ENCODE peak calls at places on chromosomes 4 and X, in nine cellular contexts. S, B, P, Q, D, C, H, I and T are unnamed samples.

GRCh38 chr4:74018771-74019170 is 19.7 kb downstream of the CXCL3 start:
- DNase-seq in B (no peak), H (no peak), S (no peak), C (peak; percentile 68), I (no peak), Q (no peak), P (no peak), D (no peak), T (peak; percentile 16)

GRCh38 chr4:48815483-48815882 is 15.4 kb upstream of the OCIAD1 start:
- DNase-seq in S (no peak), C (no peak), B (no peak), H (no peak), D (no peak), Q (no peak), P (no peak), I (no peak), T (no peak)

GRCh38 chr4:153089781-153090180 is 114.5 kb upstream of the TRIM2 start:
- DNase-seq in Q (no peak), I (no peak), C (no peak), P (no peak), B (no peak), S (no peak), H (no peak), D (no peak), T (no peak)

GRCh38 chrX:107014927-107015326 is 14.9 kb upstream of the MORC4 start:
- DNase-seq in B (no peak), D (no peak), H (no peak), S (no peak), I (no peak), P (no peak), Q (no peak), C (peak; percentile 0), T (no peak)

GRCh38 chr4:1727117-1728031 is 6.1 kb downstream of the TACC3 start:
- DNase-seq in S (peak; percentile 80), I (peak; percentile 63), Q (no peak), C (peak; percentile 93), P (no peak), H (peak; percentile 84), B (peak; percentile 88), D (no peak), T (peak; percentile 82)

GRCh38 chrX:5748751-5749150 is 479.9 kb downstream of the NLGN4X start:
- DNase-seq in D (no peak), I (no peak), P (no peak), C (no peak), H (no peak), S (no peak), Q (no peak), B (no peak), T (no peak)

GRCh38 chrX:9133426-9133825 is 99.5 kb upstream of the FAM9B start:
- DNase-seq in B (peak; percentile 73), S (no peak), D (no peak), I (no peak), P (no peak), C (peak; percentile 2), Q (no peak), H (no peak), T (no peak)

GRCh38 chrX:109856974-109857373 is 123.9 kb upstream of the ACSL4 start:
- DNase-seq in B (peak; percentile 14), Q (no peak), S (peak; percentile 10), D (peak; percentile 15), C (peak; percentile 26), P (peak; percentile 44), I (no peak), H (no peak), T (peak; percentile 49)

GRCh38 chrX:11412715-11413623 is 119.8 kb downstream of the AMELX start:
- DNase-seq in P (no peak), S (no peak), H (no peak), D (no peak), B (peak; percentile 54), Q (no peak), I (no peak), C (no peak), T (no peak)

GRCh38 chr4:176753049-176753448 is 39.7 kb downstream of the VEGFC start:
- DNase-seq in P (no peak), I (no peak), C (peak; percentile 52), H (no peak), Q (no peak), D (no peak), B (peak; percentile 92), S (no peak), T (no peak)

GRCh38 chrX:119757979-119758681 is at the start of gene SOWAHD:
- DNase-seq in I (no peak), B (no peak), S (peak; percentile 24), Q (peak; percentile 29), P (peak; percentile 26), D (peak; percentile 31), C (peak; percentile 24), H (no peak), T (peak; percentile 78)

GRCh38 chrX:119762718-119763117 is 4.3 kb downstream of the SOWAHD start:
- DNase-seq in I (no peak), Q (no peak), C (no peak), S (no peak), B (peak; percentile 50), H (no peak), P (no peak), D (no peak), T (peak; percentile 53)

GRCh38 chrX:119758682-119759332 is 419 bp downstream of the SOWAHD start:
- DNase-seq in P (peak; percentile 27), S (no peak), Q (peak; percentile 25), C (peak; percentile 21), B (no peak), H (peak; percentile 33), D (peak; percentile 38), I (no peak), T (peak; percentile 76)

GRCh38 chrX:119759333-119759766 is 962 bp downstream of the SOWAHD start:
- DNase-seq in B (no peak), H (no peak), S (no peak), I (no peak), Q (no peak), D (no peak), C (no peak), P (no peak), T (no peak)

GRCh38 chrX:119760026-119760902 is 1.9 kb downstream of the SOWAHD start:
- DNase-seq in C (no peak), S (no peak), P (no peak), H (no peak), D (no peak), Q (no peak), B (no peak), I (no peak), T (peak; percentile 56)
- H3K4me3 ChIP-seq in C (no peak overlapping the region), S (no peak overlapping the region), P (no peak overlapping the region), H (no peak overlapping the region), D (no peak overlapping the region), Q (no peak overlapping the region), B (no peak overlapping the region), I (no peak overlapping the region), T (peak overlapping the region; percentile 56)

GRCh38 chr4:52693492-52693891 is 34.4 kb upstream of the USP46 start:
- DNase-seq in S (no peak), B (no peak), I (no peak), Q (no peak), C (no peak), P (no peak), D (no peak), H (no peak), T (no peak)
- H3K4me3 ChIP-seq in S (no peak overlapping the region), B (no peak overlapping the region), I (no peak overlapping the region), Q (no peak overlapping the region), C (no peak overlapping the region), P (no peak overlapping the region), D (no peak overlapping the region), H (no peak overlapping the region), T (no peak overlapping the region)

DNA sequence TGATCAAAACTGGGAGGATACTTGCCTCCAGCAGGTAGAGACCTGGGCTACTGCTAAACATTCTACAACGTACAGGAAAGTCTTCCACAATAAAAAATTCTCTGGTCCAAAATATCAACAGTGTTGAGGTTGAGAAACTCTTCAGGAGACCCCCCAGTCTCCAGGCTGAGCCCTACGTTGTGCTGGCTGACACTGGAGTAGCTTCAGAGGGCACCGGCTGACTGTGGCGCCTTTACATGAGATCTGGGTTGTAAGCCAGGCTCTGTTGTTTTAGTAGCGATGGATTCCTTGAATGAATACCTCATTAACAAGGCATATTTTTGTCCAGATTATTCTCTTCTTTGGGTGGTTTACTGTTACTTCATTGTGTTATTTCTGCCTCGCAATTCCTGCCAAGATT is 1476.3 kb upstream of the TENM3 start:
- DNase-seq in C (no peak), I (no peak), S (no peak), H (no peak), D (no peak), B (peak; percentile 21), P (no peak), Q (no peak), T (no peak)
- H3K4me3 ChIP-seq in C (no peak overlapping the region), I (no peak overlapping the region), S (no peak overlapping the region), H (no peak overlapping the region), D (no peak overlapping the region), B (no peak overlapping the region), P (no peak overlapping the region), Q (no peak overlapping the region), T (no peak overlapping the region)

GRCh38 chrX:111955916-111956315 is 79.9 kb downstream of the TRPC5OS start:
- DNase-seq in Q (peak; percentile 56), I (no peak), H (no peak), S (no peak), P (no peak), B (no peak), D (no peak), C (no peak), T (no peak)
- H3K4me3 ChIP-seq in Q (no peak overlapping the region), I (no peak overlapping the region), H (no peak overlapping the region), S (no peak overlapping the region), P (no peak overlapping the region), B (no peak overlapping the region), D (no peak overlapping the region), C (no peak overlapping the region), T (no peak overlapping the region)

GRCh38 chrX:119693996-119694451 is 1.1 kb upstream of the SEPTIN6 start:
- DNase-seq in C (no peak), P (no peak), Q (no peak), B (no peak), S (no peak), D (no peak), H (peak; percentile 34), I (no peak), T (no peak)
- H3K4me3 ChIP-seq in C (no peak overlapping the region), P (no peak overlapping the region), Q (no peak overlapping the region), B (no peak overlapping the region), S (no peak overlapping the region), D (no peak overlapping the region), H (peak overlapping the region; percentile 75), I (no peak overlapping the region), T (no peak overlapping the region)

GRCh38 chr4:38078590-38079381 is 118.6 kb downstream of the PTTG2 start:
- DNase-seq in D (no peak), S (no peak), H (no peak), Q (no peak), P (no peak), I (no peak), C (peak; percentile 81), B (peak; percentile 84), T (peak; percentile 69)
- H3K4me3 ChIP-seq in D (no peak overlapping the region), S (no peak overlapping the region), H (no peak overlapping the region), Q (no peak overlapping the region), P (no peak overlapping the region), I (no peak overlapping the region), C (no peak overlapping the region), B (no peak overlapping the region), T (no peak overlapping the region)

DNA sequence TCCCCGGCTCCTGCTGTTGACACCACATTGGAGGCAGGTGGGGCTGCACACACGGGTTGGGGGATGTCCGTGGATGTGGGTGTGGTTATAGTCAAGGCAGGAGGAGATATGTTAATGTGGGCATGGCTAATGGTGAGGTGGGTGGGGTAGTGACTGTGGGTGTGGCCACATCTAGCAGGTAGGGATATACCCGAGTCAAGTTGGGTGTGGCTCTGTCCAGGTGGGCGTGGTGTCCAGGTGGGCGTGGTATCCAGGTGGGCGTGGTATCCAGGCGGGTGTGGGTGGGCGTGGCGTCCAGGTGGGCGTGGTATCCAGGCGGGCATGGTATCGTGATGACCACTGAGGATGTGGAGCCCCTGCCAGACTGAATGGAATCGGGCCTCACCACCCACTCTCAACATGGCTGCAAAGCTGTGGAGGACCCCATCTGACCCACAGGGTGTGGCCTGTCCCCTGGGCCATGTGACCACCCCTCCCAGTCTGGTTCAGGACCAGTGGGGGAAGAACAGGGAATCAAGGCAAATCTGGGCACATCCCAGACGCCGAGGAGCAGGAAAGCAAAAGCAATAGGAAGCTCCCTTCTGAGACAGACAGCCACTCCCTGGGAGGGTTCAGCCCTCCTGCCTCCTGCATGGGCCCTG is 21.0 kb downstream of the MAN2B2 start:
- DNase-seq in I (no peak), C (peak; percentile 18), S (no peak), D (no peak), H (no peak), B (no peak), Q (peak; percentile 33), P (no peak), T (peak; percentile 29)
- H3K4me3 ChIP-seq in I (no peak overlapping the region), C (no peak overlapping the region), S (no peak overlapping the region), D (no peak overlapping the region), H (no peak overlapping the region), B (no peak overlapping the region), Q (no peak overlapping the region), P (no peak overlapping the region), T (no peak overlapping the region)